ENCODE peak calls at places on chromosome 10, in seven cellular contexts. Q is A549, L is OCI-LY7, U is MM.1S, S is HepG2, Z is SK-N-SH, C is HCT116. G is an unnamed sample. For H3K4me1, the result is how much of the 10 kb centered on the place peaks cover.

GRCh38 chr10:44089671-44090070 is 295.2 kb downstream of the CXCL12 start:
- DNase-seq in Q (no peak), L (no peak), U (no peak), S (no peak), Z (no peak), C (no peak), G (no peak)

GRCh38 chr10:44963772-44964633 is 4.4 kb downstream of the RASSF4 start:
- DNase-seq in Q (no peak), L (peak), U (peak), S (peak), Z (no peak), C (no peak), G (peak)

GRCh38 chr10:68074775-68075549 is at the start of gene HERC4:
- DNase-seq in Q (peak), L (peak), U (peak), S (peak), Z (peak), C (peak), G (peak)

GRCh38 chr10:97204826-97205679 is 19.3 kb upstream of the SLIT1 start:
- DNase-seq in Q (no peak), L (no peak), U (no peak), S (no peak), Z (no peak), C (no peak), G (no peak)

GRCh38 chr10:25506821-25507335 is 332.1 kb downstream of the GPR158 start:
- DNase-seq in Q (no peak), L (no peak), U (no peak), S (no peak), Z (no peak), C (no peak), G (no peak)

GRCh38 chr10:73110345-73110849 is at the start of gene NUDT13:
- DNase-seq in Q (peak), L (no peak), U (peak), S (peak), Z (peak), C (peak), G (peak)

GRCh38 chr10:126235979-126236851 is 152.1 kb downstream of the ADAM12 start:
- DNase-seq in Q (no peak), L (no peak), U (no peak), S (no peak), Z (peak), C (no peak), G (no peak)

GRCh38 chr10:107163086-107163880 is 1.2 kb downstream of the SORCS1 start:
- DNase-seq in Q (no peak), L (no peak), U (no peak), S (peak), Z (peak), C (no peak), G (no peak)

GRCh38 chr10:132110713-132111112 is 45.0 kb downstream of the JAKMIP3 start:
- DNase-seq in Q (no peak), L (no peak), U (no peak), S (no peak), Z (no peak), C (no peak), G (no peak)

GRCh38 chr10:124279298-124279697 is 139.4 kb downstream of the OAT start:
- DNase-seq in Q (no peak), L (peak), U (no peak), S (no peak), Z (no peak), C (no peak), G (no peak)

GRCh38 chr10:11105676-11106004 is 88.0 kb downstream of the CELF2 start:
- DNase-seq in Q (no peak), L (no peak), U (no peak), S (no peak), Z (no peak), C (no peak), G (no peak)

GRCh38 chr10:84493951-84494848 is 165.8 kb downstream of the CCSER2 start:
- DNase-seq in Q (peak), L (no peak), U (no peak), S (no peak), Z (no peak), C (peak), G (peak)

GRCh38 chr10:44780461-44780860 is 130.7 kb upstream of the TMEM72 start:
- DNase-seq in Q (no peak), L (no peak), U (no peak), S (no peak), Z (no peak), C (no peak), G (peak)

GRCh38 chr10:3197354-3198003 is 24.9 kb upstream of the PITRM1 start:
- DNase-seq in Q (peak), L (peak), U (peak), S (peak), Z (peak), C (peak), G (peak)
- H3K4me3 ChIP-seq in Q (peak), L (no peak), U (peak), S (no peak), Z (peak), C (peak), G (peak)

GRCh38 chr10:77553311-77553710 is 84.3 kb downstream of the KCNMA1 start:
- DNase-seq in Q (no peak), L (no peak), U (no peak), S (no peak), Z (no peak), C (no peak), G (no peak)
- H3K4me1 ChIP-seq in Q (under half), L (under half), U (under half), S (under half), Z (under half), C (under half), G (under half)

DNA sequence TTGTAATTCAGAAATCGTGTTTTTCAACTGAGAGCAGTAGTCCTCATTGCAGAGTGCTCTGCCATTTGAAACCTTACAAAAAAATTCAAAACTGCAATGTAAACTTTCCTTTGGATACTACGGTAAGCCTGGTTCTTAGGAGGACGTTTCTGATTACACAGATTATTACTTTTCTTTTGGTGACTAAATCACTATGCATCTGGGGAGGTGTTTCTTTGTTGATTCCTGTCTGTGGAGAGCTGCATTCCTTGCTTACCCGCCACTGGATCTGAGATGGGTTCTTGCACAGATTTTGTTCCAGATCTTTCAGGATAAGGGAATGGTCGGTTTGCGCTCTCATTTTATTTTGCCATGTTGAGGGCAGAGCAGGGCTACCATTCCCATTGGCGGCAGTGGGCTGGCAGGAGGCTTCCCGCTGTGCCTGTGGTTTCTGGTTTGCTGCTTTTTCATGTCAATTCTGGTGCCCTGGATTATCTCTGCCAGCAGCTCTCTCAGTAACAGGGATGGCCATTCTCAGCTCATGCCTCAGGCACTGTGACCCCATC is 485.1 kb downstream of the GLRX3 start:
- DNase-seq in Q (no peak), L (no peak), U (no peak), S (no peak), Z (peak), C (no peak), G (no peak)
- H3K4me2 ChIP-seq in Q (no peak), L (no peak), U (no peak), S (no peak), Z (no peak), C (no peak), G (no peak)

DNA sequence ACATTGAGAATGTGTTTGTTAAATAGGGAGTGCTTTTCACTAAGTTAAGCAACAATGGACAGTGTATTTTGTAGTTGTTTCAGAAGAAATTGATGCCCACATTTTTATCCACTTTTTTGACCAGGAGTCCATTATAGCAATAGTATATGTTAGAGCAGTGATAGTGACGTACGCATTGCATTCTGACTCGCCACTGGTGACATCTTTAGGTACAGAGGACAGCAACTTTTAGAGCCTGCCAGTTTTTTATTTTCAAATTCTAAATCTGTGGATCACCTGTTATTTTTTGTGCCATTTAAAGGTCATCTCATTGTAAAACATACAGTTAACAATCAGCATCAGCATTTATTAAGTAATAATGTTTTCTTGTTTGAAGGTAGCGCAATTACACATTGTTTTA is 1.4 kb downstream of the UBE2D1 start:
- DNase-seq in Q (no peak), L (no peak), U (no peak), S (no peak), Z (no peak), C (no peak), G (no peak)
- H3K4me3 ChIP-seq in Q (peak), L (peak), U (peak), S (peak), Z (peak), C (no peak), G (peak)

GRCh38 chr10:69318087-69318996 is 40.0 kb downstream of the HK1 start:
- DNase-seq in Q (peak), L (peak), U (peak), S (no peak), Z (peak), C (peak), G (peak)

GRCh38 chr10:69321037-69321715 is 42.9 kb downstream of the HK1 start:
- DNase-seq in Q (no peak), L (no peak), U (no peak), S (no peak), Z (no peak), C (no peak), G (no peak)

GRCh38 chr10:69318997-69319727 is 40.9 kb downstream of the HK1 start:
- DNase-seq in Q (peak), L (peak), U (no peak), S (no peak), Z (peak), C (no peak), G (peak)

GRCh38 chr10:69320521-69320920 is 42.2 kb downstream of the HK1 start:
- DNase-seq in Q (no peak), L (no peak), U (no peak), S (no peak), Z (no peak), C (no peak), G (no peak)

GRCh38 chr10:69319911-69320316 is 41.6 kb downstream of the HK1 start:
- DNase-seq in Q (no peak), L (no peak), U (no peak), S (no peak), Z (peak), C (no peak), G (no peak)
- H3K4me1 ChIP-seq in Q (under half), L (under half), U (under half), S (under half), Z (under half), C (under half), G (under half)

GRCh38 chr10:62019685-62020361 is 118.3 kb downstream of the ARID5B start:
- DNase-seq in Q (no peak), L (no peak), U (no peak), S (no peak), Z (no peak), C (no peak), G (no peak)

GRCh38 chr10:62018141-62018911 is 116.8 kb downstream of the ARID5B start:
- DNase-seq in Q (no peak), L (no peak), U (no peak), S (no peak), Z (no peak), C (no peak), G (no peak)

GRCh38 chr10:62020362-62020730 is 118.8 kb downstream of the ARID5B start:
- DNase-seq in Q (no peak), L (no peak), U (no peak), S (no peak), Z (no peak), C (no peak), G (no peak)

GRCh38 chr10:62017141-62017870 is 115.8 kb downstream of the ARID5B start:
- DNase-seq in Q (no peak), L (no peak), U (no peak), S (no peak), Z (no peak), C (no peak), G (no peak)

DNA sequence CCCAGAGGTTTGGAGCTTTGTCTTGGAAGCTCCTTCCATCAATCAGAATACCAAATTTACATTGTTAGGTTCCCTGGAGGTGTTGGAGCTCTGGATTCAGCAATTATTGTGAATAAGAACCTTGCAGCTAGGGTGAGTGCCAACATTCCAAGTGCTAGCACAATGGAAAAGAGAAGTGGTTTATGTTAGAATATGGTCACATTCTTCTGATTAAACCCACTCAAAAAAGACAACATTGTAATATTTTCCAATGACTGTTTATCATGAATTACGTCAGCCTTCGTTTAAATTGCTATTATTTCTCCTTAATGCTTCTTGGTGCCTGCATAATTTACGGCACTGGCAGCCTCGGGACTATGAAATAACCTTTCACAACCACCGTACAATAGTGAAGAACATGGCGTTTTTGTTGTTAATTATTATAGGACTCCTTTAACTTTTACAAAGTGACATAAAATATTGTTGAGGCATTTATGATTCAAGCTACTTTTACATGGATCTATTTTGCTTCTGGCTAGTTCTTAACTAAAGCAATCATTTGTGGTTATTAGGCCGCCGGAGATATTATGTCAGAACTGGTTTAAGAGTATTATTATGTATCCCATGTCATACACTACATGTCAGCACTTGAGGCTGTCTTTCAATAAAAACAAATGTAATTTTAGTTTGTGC is 117.7 kb downstream of the ARID5B start:
- DNase-seq in Q (no peak), L (no peak), U (no peak), S (no peak), Z (no peak), C (no peak), G (peak)
- H3K4me2 ChIP-seq in Q (no peak), L (peak), U (no peak), S (no peak), Z (no peak), C (no peak), G (no peak)

G was measured in fibroblast of lung.